ENCODE peak calls at places on chromosome 16, in seven cellular contexts. A is NCI-H146, F is NCI-H524 treated with DMSO at 0.1 percent for 48 hours, S is RPMI7951, K is memory B cell, J is HAP-1, W is NCI-H187. C is an unnamed sample.

GRCh38 chr16:50702725-50703124 is 9.3 kb downstream of the NOD2 start:
- DNase-seq in A (no peak), F (peak; percentile 18), S (peak; percentile 88), K (no peak), J (no peak), W (no peak), C (no peak)

GRCh38 chr16:89688395-89688794 is 1.9 kb downstream of the CDK10 start:
- DNase-seq in A (no peak), F (no peak), S (no peak), K (no peak), J (no peak), W (no peak), C (no peak)

GRCh38 chr16:86625029-86625428 is 46.7 kb downstream of the FOXL1 start:
- DNase-seq in A (no peak), F (no peak), S (no peak), K (no peak), J (no peak), W (no peak), C (no peak)

GRCh38 chr16:31130899-31131298 is 4.6 kb downstream of the PRSS8 start:
- DNase-seq in A (no peak), F (no peak), S (no peak), K (no peak), J (no peak), W (no peak), C (peak; percentile 89)

GRCh38 chr16:58487566-58488351 is 12.2 kb upstream of the NDRG4 start:
- DNase-seq in A (peak; percentile 80), F (no peak), S (peak; percentile 63), K (peak; percentile 66), J (peak; percentile 93), W (peak; percentile 5), C (peak; percentile 71)

GRCh38 chr16:88326611-88327485 is 55.9 kb upstream of the ZNF469 start:
- DNase-seq in A (no peak), F (no peak), S (no peak), K (no peak), J (no peak), W (no peak), C (no peak)

GRCh38 chr16:31038993-31039392 is 5.6 kb downstream of the STX4 start:
- DNase-seq in A (no peak), F (no peak), S (no peak), K (no peak), J (no peak), W (no peak), C (no peak)

GRCh38 chr16:88634141-88634993 is 4.0 kb upstream of the IL17C start:
- DNase-seq in A (no peak), F (no peak), S (peak; percentile 69), K (no peak), J (no peak), W (no peak), C (no peak)

GRCh38 chr16:89138513-89138795 is 33.1 kb upstream of the CDH15 start:
- DNase-seq in A (no peak), F (no peak), S (no peak), K (no peak), J (no peak), W (no peak), C (no peak)

GRCh38 chr16:80547145-80547544 is 6.4 kb downstream of the DYNLRB2 start:
- DNase-seq in A (no peak), F (no peak), S (no peak), K (no peak), J (no peak), W (no peak), C (no peak)

GRCh38 chr16:75341934-75342811 is 90.7 kb upstream of the BCAR1 start:
- DNase-seq in A (no peak), F (no peak), S (peak; percentile 84), K (no peak), J (no peak), W (no peak), C (no peak)

GRCh38 chr16:10892782-10893181 is 15.8 kb downstream of the CIITA start:
- DNase-seq in A (no peak), F (no peak), S (no peak), K (no peak), J (no peak), W (no peak), C (no peak)

GRCh38 chr16:72711823-72712222 is 336.1 kb downstream of the ZFHX3 start:
- DNase-seq in A (no peak), F (no peak), S (no peak), K (no peak), J (no peak), W (no peak), C (no peak)

GRCh38 chr16:381788-382717 is at the start of gene PGAP6:
- DNase-seq in A (peak; percentile 74), F (no peak), S (peak; percentile 49), K (peak; percentile 45), J (peak; percentile 78), W (no peak), C (peak; percentile 21)

GRCh38 chr16:30745082-30745481 is 3.1 kb upstream of the PHKG2 start:
- DNase-seq in A (no peak), F (no peak), S (no peak), K (no peak), J (no peak), W (no peak), C (no peak)

GRCh38 chr16:84119368-84119767 is 2.6 kb upstream of the MBTPS1 start:
- DNase-seq in A (no peak), F (no peak), S (no peak), K (no peak), J (no peak), W (no peak), C (peak; percentile 12)

GRCh38 chr16:89764711-89765201 is 43.4 kb downstream of the ZNF276 start:
- DNase-seq in A (no peak), F (no peak), S (peak; percentile 13), K (peak; percentile 58), J (no peak), W (no peak), C (no peak)

GRCh38 chr16:55328611-55329569 is 4.9 kb downstream of the IRX6 start:
- DNase-seq in A (no peak), F (no peak), S (no peak), K (no peak), J (no peak), W (no peak), C (no peak)

GRCh38 chr16:88541831-88542230 is 28.4 kb upstream of the ZC3H18 start:
- DNase-seq in A (peak; percentile 26), F (no peak), S (no peak), K (no peak), J (peak; percentile 6), W (no peak), C (no peak)

GRCh38 chr16:81008151-81008789 is 1.3 kb downstream of the CENPN start:
- DNase-seq in A (no peak), F (no peak), S (no peak), K (no peak), J (no peak), W (no peak), C (no peak)